ENCODE peak calls at places on chromosomes 4 and X, in seven cellular contexts. X is MM.1S; R is adipocyte; E is GM23248; G is lower leg skin; I is CD8-positive, alpha-beta T cell; B is mesendoderm. C is an unnamed sample.
A peak's percentile ranks its signal among the peaks of the same experiment; 100 is the strongest.

GRCh38 chr4:9898596-9899345 is 117.3 kb downstream of the DRD5 start:
- DNase-seq in B (peak; percentile 92), X (no peak), I (no peak), R (peak; percentile 5), G (peak; percentile 50), E (peak; percentile 39), C (peak; percentile 79)

GRCh38 chr4:136412708-136413107 is 1119.6 kb downstream of the PCDH18 start:
- DNase-seq in B (no peak), G (no peak), X (no peak), R (peak; percentile 63), E (no peak), I (no peak), C (peak; percentile 82)

GRCh38 chrX:155544886-155545285 is 67.9 kb downstream of the TMLHE start:
- DNase-seq in I (no peak), E (no peak), B (no peak), R (peak; percentile 0), G (no peak), X (no peak), C (no peak)

GRCh38 chrX:71978164-71978563 is 67.5 kb downstream of the NHSL2 start:
- DNase-seq in X (no peak), I (no peak), G (no peak), R (no peak), E (no peak), B (no peak), C (no peak)

GRCh38 chrX:14032383-14032782 is 2.7 kb upstream of the GEMIN8 start:
- DNase-seq in E (peak; percentile 55), G (no peak), R (peak; percentile 88), B (peak; percentile 55), X (peak; percentile 33), I (peak; percentile 27), C (peak; percentile 51)

GRCh38 chrX:25531096-25531495 is 515.3 kb upstream of the ARX start:
- DNase-seq in I (no peak), E (no peak), B (no peak), X (no peak), G (no peak), R (peak; percentile 3), C (peak; percentile 16)

GRCh38 chr4:7358100-7358735 is 76.5 kb downstream of the PSAPL1 start:
- DNase-seq in I (no peak), E (peak; percentile 96), B (peak; percentile 36), X (no peak), G (no peak), R (peak; percentile 87), C (peak; percentile 5)

GRCh38 chrX:131779313-131779712 is 235.4 kb downstream of the OR13H1 start:
- DNase-seq in I (no peak), B (no peak), G (no peak), R (no peak), E (no peak), X (peak; percentile 21), C (no peak)

GRCh38 chrX:26597981-26598380 is 382.0 kb downstream of the MAGEB5 start:
- DNase-seq in B (no peak), G (no peak), R (no peak), X (no peak), I (no peak), E (peak; percentile 17), C (peak; percentile 0)

GRCh38 chrX:53356186-53356585 is 66.3 kb downstream of the SMC1A start:
- DNase-seq in G (no peak), B (peak; percentile 43), I (no peak), X (no peak), R (peak; percentile 4), E (peak; percentile 27), C (peak; percentile 13)

GRCh38 chr4:7638984-7639789 is 204.5 kb upstream of the PSAPL1 start:
- DNase-seq in I (no peak), G (no peak), E (no peak), X (no peak), R (no peak), B (no peak), C (no peak)

GRCh38 chr4:154332681-154333421 is 158.7 kb downstream of the DCHS2 start:
- DNase-seq in B (peak; percentile 69), X (peak; percentile 47), E (no peak), G (no peak), I (peak; percentile 19), R (no peak), C (peak; percentile 21)

GRCh38 chr4:56160631-56161030 is 211.9 kb downstream of the CEP135 start:
- DNase-seq in R (no peak), G (no peak), X (no peak), I (no peak), E (no peak), B (no peak), C (no peak)

GRCh38 chr4:182533948-182534347 is 290.7 kb downstream of the TENM3 start:
- DNase-seq in X (no peak), I (no peak), R (peak; percentile 43), G (no peak), B (no peak), E (peak; percentile 10), C (peak; percentile 88)

GRCh38 chr4:137083571-137083970 is 448.7 kb downstream of the PCDH18 start:
- DNase-seq in B (no peak), X (no peak), E (no peak), R (peak; percentile 38), G (no peak), I (no peak), C (no peak)

GRCh38 chr4:140099993-140100392 is 54.0 kb downstream of the MAML3 start:
- DNase-seq in B (no peak), G (peak; percentile 85), R (no peak), X (no peak), E (no peak), I (no peak), C (no peak)

GRCh38 chrX:112211459-112211858 is 128.9 kb upstream of the TRPC5 start:
- DNase-seq in R (peak; percentile 8), I (no peak), X (no peak), G (no peak), E (peak; percentile 65), B (no peak), C (peak; percentile 10)

GRCh38 chr4:30616943-30617646 is 103.1 kb upstream of the PCDH7 start:
- DNase-seq in G (no peak), I (no peak), R (no peak), B (peak; percentile 10), X (no peak), E (no peak), C (peak; percentile 82)

GRCh38 chrX:113977887-113978286 is 606.0 kb upstream of the HTR2C start:
- DNase-seq in E (no peak), I (no peak), B (no peak), R (no peak), G (no peak), X (no peak), C (no peak)

GRCh38 chr4:90572996-90573395 is 445.8 kb downstream of the CCSER1 start:
- DNase-seq in I (no peak), B (no peak), R (no peak), X (no peak), E (no peak), G (no peak), C (peak; percentile 49)

GRCh38 chr4:147975902-147976301 is 244.0 kb downstream of the ARHGAP10 start:
- DNase-seq in I (no peak), G (no peak), R (peak; percentile 16), X (no peak), B (no peak), E (peak; percentile 60), C (no peak)

GRCh38 chrX:44621088-44621487 is 78.4 kb upstream of the FUNDC1 start:
- DNase-seq in R (no peak), E (no peak), I (no peak), X (no peak), G (no peak), B (no peak), C (no peak)

GRCh38 chrX:51837926-51838325 is 55.5 kb upstream of the MAGED1 start:
- DNase-seq in I (no peak), B (no peak), G (no peak), R (peak; percentile 15), X (no peak), E (peak; percentile 50), C (peak; percentile 4)

GRCh38 chr4:4401049-4401448 is 14.1 kb downstream of the NSG1 start:
- DNase-seq in E (no peak), X (no peak), I (no peak), B (no peak), R (no peak), G (no peak), C (no peak)

GRCh38 chr4:7027913-7028312 is 15.3 kb upstream of the TADA2B start:
- DNase-seq in I (no peak), G (no peak), E (no peak), B (no peak), R (no peak), X (no peak), C (no peak)

DNA sequence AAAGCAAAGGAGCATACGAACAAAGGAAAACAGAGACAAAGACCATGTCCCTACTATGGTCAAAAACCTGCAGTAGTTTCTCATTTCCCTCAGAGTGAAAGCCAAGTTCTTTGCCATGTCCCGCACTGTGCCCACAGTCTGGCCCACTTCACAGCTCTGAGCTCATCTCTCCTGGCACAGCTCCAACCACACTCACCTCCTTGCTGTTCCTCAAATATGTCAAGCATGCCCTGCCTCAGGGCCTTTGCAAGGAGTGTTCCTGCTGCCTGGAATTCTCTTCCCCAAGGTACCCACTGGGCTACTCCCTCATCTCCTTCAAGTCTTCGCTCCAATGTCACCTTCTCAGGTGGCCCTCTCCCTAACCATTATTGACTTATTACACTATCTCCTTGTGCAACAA is 72.1 kb downstream of the COX18 start:
- DNase-seq in R (no peak), I (no peak), G (no peak), B (peak; percentile 46), E (peak; percentile 33), X (no peak), C (peak; percentile 89)
- H3K4me3 ChIP-seq in R (no peak overlapping the region), I (no peak overlapping the region), G (no peak overlapping the region), B (no peak overlapping the region), E (no peak overlapping the region), X (no peak overlapping the region), C (no peak overlapping the region)

GRCh38 chrX:24027086-24027485 is at the start of gene KLHL15:
- DNase-seq in B (no peak), I (no peak), E (no peak), R (no peak), G (no peak), X (no peak), C (no peak)

GRCh38 chrX:24025741-24026402 is 1.1 kb downstream of the KLHL15 start:
- DNase-seq in G (no peak), I (no peak), X (no peak), B (peak; percentile 70), E (peak; percentile 80), R (peak; percentile 73), C (peak; percentile 39)

GRCh38 chrX:24024819-24025740 is 1.9 kb downstream of the KLHL15 start:
- DNase-seq in B (peak; percentile 88), X (peak; percentile 76), E (peak; percentile 94), I (peak; percentile 73), R (peak; percentile 94), G (peak; percentile 96), C (peak; percentile 76)

GRCh38 chrX:24027985-24028384 is 999 bp upstream of the KLHL15 start:
- DNase-seq in R (no peak), X (no peak), E (no peak), G (peak; percentile 69), I (no peak), B (peak; percentile 21), C (no peak)

GRCh38 chrX:24026403-24026801 is 584 bp downstream of the KLHL15 start:
- DNase-seq in I (no peak), B (peak; percentile 22), R (peak; percentile 37), X (no peak), E (peak; percentile 38), G (no peak), C (no peak)
- H3K4me3 ChIP-seq in I (peak overlapping the region; percentile 65), B (no peak overlapping the region), R (peak overlapping the region; percentile 81), X (no peak overlapping the region), E (peak overlapping the region; percentile 83), G (no peak overlapping the region), C (peak overlapping the region; percentile 64)

GRCh38 chr4:16692021-16692420 is 206.4 kb downstream of the LDB2 start:
- DNase-seq in X (no peak), I (no peak), R (peak; percentile 58), B (no peak), E (peak; percentile 73), G (no peak), C (no peak)
- H3K4me3 ChIP-seq in X (no peak overlapping the region), I (no peak overlapping the region), R (peak overlapping the region; percentile 4), B (no peak overlapping the region), E (peak overlapping the region; percentile 33), G (no peak overlapping the region), C (no peak overlapping the region)

GRCh38 chrX:40170830-40171512 is 73.2 kb upstream of the BCOR start:
- DNase-seq in G (no peak), R (peak; percentile 29), X (no peak), E (peak; percentile 29), B (peak; percentile 54), I (no peak), C (no peak)
- H3K4me3 ChIP-seq in G (no peak overlapping the region), R (peak overlapping the region; percentile 72), X (no peak overlapping the region), E (peak overlapping the region; percentile 66), B (no peak overlapping the region), I (peak overlapping the region; percentile 57), C (no peak overlapping the region)